ENCODE peak calls at places on chromosomes 4 and X, in seven cellular contexts. A, R, B, E, O, G and Z are unnamed samples.

GRCh38 chrX:74248889-74249288 is 55.1 kb upstream of the ZCCHC13 start:
- DNase-seq in A (peak; percentile 65), R (no peak), B (peak; percentile 35), E (no peak), O (no peak), G (no peak), Z (no peak)

GRCh38 chrX:78957049-78957767 is 12.0 kb downstream of the P2RY10 start:
- DNase-seq in A (no peak), R (no peak), B (no peak), E (no peak), O (no peak), G (no peak), Z (no peak)

GRCh38 chr4:180560896-180561295 is 1682.3 kb upstream of the TENM3 start:
- DNase-seq in A (no peak), R (no peak), B (no peak), E (no peak), O (no peak), G (no peak), Z (no peak)

GRCh38 chr4:10981611-10982010 is 297.0 kb upstream of the CLNK start:
- DNase-seq in A (no peak), R (no peak), B (no peak), E (no peak), O (no peak), G (no peak), Z (no peak)

GRCh38 chrX:22987452-22987851 is 12.3 kb upstream of the DDX53 start:
- DNase-seq in A (no peak), R (no peak), B (no peak), E (no peak), O (no peak), G (no peak), Z (no peak)

GRCh38 chr4:16745009-16745408 is 153.4 kb downstream of the LDB2 start:
- DNase-seq in A (peak; percentile 91), R (peak; percentile 23), B (no peak), E (no peak), O (no peak), G (no peak), Z (no peak)

GRCh38 chr4:123556526-123556925 is 159.9 kb downstream of the SPRY1 start:
- DNase-seq in A (no peak), R (no peak), B (no peak), E (no peak), O (no peak), G (no peak), Z (no peak)

GRCh38 chr4:98993419-98994071 is 2.0 kb upstream of the METAP1 start:
- DNase-seq in A (no peak), R (no peak), B (no peak), E (no peak), O (no peak), G (no peak), Z (no peak)

GRCh38 chrX:17377047-17377692 is 2.2 kb downstream of the NHS start:
- DNase-seq in A (peak; percentile 51), R (peak; percentile 64), B (no peak), E (peak; percentile 56), O (peak; percentile 64), G (peak; percentile 54), Z (peak; percentile 22)

GRCh38 chrX:41870719-41871151 is 52.6 kb downstream of the CASK start:
- DNase-seq in A (no peak), R (no peak), B (no peak), E (no peak), O (no peak), G (no peak), Z (no peak)

GRCh38 chrX:23803931-23804381 is 21.0 kb downstream of the SAT1 start:
- DNase-seq in A (peak; percentile 78), R (peak; percentile 34), B (no peak), E (peak; percentile 78), O (no peak), G (no peak), Z (no peak)

GRCh38 chr4:149465941-149466340 is 349.7 kb downstream of the IQCM start:
- DNase-seq in A (peak; percentile 51), R (no peak), B (no peak), E (no peak), O (no peak), G (no peak), Z (no peak)

GRCh38 chr4:111630705-111631104 is 514.5 kb upstream of the FAM241A start:
- DNase-seq in A (peak; percentile 54), R (no peak), B (peak; percentile 16), E (peak; percentile 34), O (no peak), G (peak; percentile 42), Z (peak; percentile 53)

GRCh38 chr4:142703694-142704309 is 142.3 kb downstream of the INPP4B start:
- DNase-seq in A (no peak), R (no peak), B (no peak), E (no peak), O (no peak), G (no peak), Z (no peak)

GRCh38 chrX:10173331-10173900 is 16.6 kb downstream of the CLCN4 start:
- DNase-seq in A (peak; percentile 64), R (peak; percentile 85), B (peak; percentile 77), E (no peak), O (no peak), G (no peak), Z (no peak)

GRCh38 chr4:124206779-124207605 is 505.5 kb downstream of the ANKRD50 start:
- DNase-seq in A (peak; percentile 48), R (no peak), B (no peak), E (no peak), O (no peak), G (no peak), Z (no peak)

GRCh38 chr4:106316773-106317409 is 541 bp downstream of the AIMP1 start:
- DNase-seq in A (no peak), R (no peak), B (no peak), E (no peak), O (no peak), G (no peak), Z (no peak)

GRCh38 chr4:53599632-53600031 is 8.3 kb upstream of the LNX1 start:
- DNase-seq in A (no peak), R (no peak), B (no peak), E (no peak), O (no peak), G (no peak), Z (no peak)

GRCh38 chr4:141346144-141346543 is 125.4 kb downstream of the ZNF330 start:
- DNase-seq in A (peak; percentile 80), R (peak; percentile 43), B (peak; percentile 33), E (peak; percentile 41), O (peak; percentile 45), G (peak; percentile 64), Z (peak; percentile 42)

GRCh38 chrX:108731144-108731543 is 5.2 kb downstream of the IRS4 start:
- DNase-seq in A (no peak), R (no peak), B (no peak), E (no peak), O (no peak), G (no peak), Z (no peak)

GRCh38 chr4:162852642-162853041 is 314.0 kb downstream of the NAF1 start:
- DNase-seq in A (no peak), R (no peak), B (no peak), E (no peak), O (no peak), G (no peak), Z (no peak)

GRCh38 chr4:166657261-166657660 is 577.0 kb downstream of the SPOCK3 start:
- DNase-seq in A (peak; percentile 41), R (no peak), B (no peak), E (no peak), O (no peak), G (no peak), Z (no peak)

GRCh38 chrX:7169627-7170026 is 21.7 kb upstream of the PUDP start:
- DNase-seq in A (no peak), R (no peak), B (no peak), E (no peak), O (no peak), G (no peak), Z (no peak)

GRCh38 chrX:3728454-3728853 is 15.0 kb upstream of the PRKX start:
- DNase-seq in A (peak; percentile 86), R (peak; percentile 23), B (no peak), E (no peak), O (no peak), G (no peak), Z (no peak)

GRCh38 chrX:148774276-148774675 is 273.9 kb downstream of the AFF2 start:
- DNase-seq in A (peak; percentile 17), R (no peak), B (no peak), E (no peak), O (no peak), G (no peak), Z (no peak)

GRCh38 chr4:102543030-102543505 is 41.9 kb downstream of the NFKB1 start:
- DNase-seq in A (no peak), R (no peak), B (no peak), E (no peak), O (no peak), G (no peak), Z (no peak)

GRCh38 chrX:123698979-123699378 is 33.9 kb downstream of the THOC2 start:
- DNase-seq in A (peak; percentile 32), R (no peak), B (no peak), E (no peak), O (no peak), G (no peak), Z (no peak)

GRCh38 chr4:179071120-179071519 is 1628.9 kb upstream of the AGA start:
- DNase-seq in A (no peak), R (no peak), B (no peak), E (no peak), O (no peak), G (no peak), Z (no peak)

GRCh38 chr4:168848112-168848511 is 161.9 kb downstream of the CBR4 start:
- DNase-seq in A (peak; percentile 50), R (peak; percentile 40), B (no peak), E (no peak), O (no peak), G (no peak), Z (no peak)